ENCODE peak calls at places on chromosomes 6 and 20, in four cellular contexts. One of them, this sample, is unnamed.

GRCh38 chr6:52423971-52424381 is 3.8 kb downstream of the EFHC1 start:
- DNase-seq in mesenteric fat pad: no peak
- DNase-seq in central memory CD4-positive, alpha-beta T cell: no peak
- DNase-seq in RCC 7860: peak
- DNase-seq in this sample: no peak

GRCh38 chr6:27651371-27651732 is 178.4 kb upstream of the ZNF184 start:
- DNase-seq in central memory CD4-positive, alpha-beta T cell: no peak
- DNase-seq in mesenteric fat pad: no peak
- DNase-seq in RCC 7860: no peak
- DNase-seq in this sample: no peak

GRCh38 chr6:154462425-154462824 is 48.1 kb downstream of the CNKSR3 start:
- DNase-seq in mesenteric fat pad: no peak
- DNase-seq in central memory CD4-positive, alpha-beta T cell: no peak
- DNase-seq in RCC 7860: no peak
- DNase-seq in this sample: no peak

GRCh38 chr20:63238491-63239126 is 2.9 kb downstream of the BIRC7 start:
- DNase-seq in mesenteric fat pad: no peak
- DNase-seq in central memory CD4-positive, alpha-beta T cell: no peak
- DNase-seq in RCC 7860: no peak
- DNase-seq in this sample: no peak

GRCh38 chr6:64334646-64335045 is 699.0 kb downstream of the PHF3 start:
- DNase-seq in central memory CD4-positive, alpha-beta T cell: no peak
- DNase-seq in mesenteric fat pad: no peak
- DNase-seq in RCC 7860: no peak
- DNase-seq in this sample: no peak

GRCh38 chr6:111002350-111002749 is 20.5 kb downstream of the RPF2 start:
- DNase-seq in mesenteric fat pad: no peak
- DNase-seq in RCC 7860: no peak
- DNase-seq in central memory CD4-positive, alpha-beta T cell: no peak
- DNase-seq in this sample: no peak

GRCh38 chr6:122735618-122736017 is 43.9 kb upstream of the FABP7 start:
- DNase-seq in central memory CD4-positive, alpha-beta T cell: no peak
- DNase-seq in mesenteric fat pad: no peak
- DNase-seq in RCC 7860: no peak
- DNase-seq in this sample: no peak

GRCh38 chr20:17571967-17572638 is 2.2 kb downstream of the DSTN start:
- DNase-seq in mesenteric fat pad: no peak
- DNase-seq in RCC 7860: no peak
- DNase-seq in central memory CD4-positive, alpha-beta T cell: no peak
- DNase-seq in this sample: no peak

GRCh38 chr6:63689421-63689820 is 53.8 kb downstream of the PHF3 start:
- DNase-seq in mesenteric fat pad: no peak
- DNase-seq in central memory CD4-positive, alpha-beta T cell: no peak
- DNase-seq in RCC 7860: no peak
- DNase-seq in this sample: no peak

This sample was measured in immature natural killer cell.